ENCODE peak calls at places on chromosome 6, in ten cellular contexts. Q, X, F, Y, D, H, U, K, S and Z are unnamed samples.

GRCh38 chr6:41836660-41837052 is 49.2 kb downstream of the TOMM6 start:
- DNase-seq in S (no peak), X (no peak), Y (no peak), F (no peak), Q (no peak), H (no peak), U (no peak), K (peak), D (no peak), Z (no peak)

GRCh38 chr6:16257999-16258708 is 19.8 kb downstream of the GMPR start:
- DNase-seq in D (peak), X (no peak), K (no peak), S (no peak), Q (no peak), H (peak), Y (no peak), U (no peak), F (peak), Z (no peak)

GRCh38 chr6:116500969-116501433 is 10.4 kb upstream of the CALHM5 start:
- DNase-seq in K (peak), F (no peak), D (peak), S (no peak), U (no peak), Q (no peak), H (no peak), Y (no peak), X (no peak), Z (no peak)

GRCh38 chr6:124870611-124871201 is 91.5 kb upstream of the RNF217 start:
- DNase-seq in U (no peak), F (peak), H (no peak), D (no peak), X (no peak), Q (no peak), K (peak), S (no peak), Y (no peak), Z (no peak)

GRCh38 chr6:166999145-166999844 is at the start of gene CEP43:
- DNase-seq in K (peak), X (peak), U (peak), D (peak), S (peak), Y (peak), Q (peak), H (peak), F (peak), Z (peak)

GRCh38 chr6:18439581-18439980 is 52.4 kb downstream of the RNF144B start:
- DNase-seq in X (no peak), S (no peak), U (no peak), Q (peak), K (no peak), F (no peak), Y (no peak), D (no peak), H (no peak), Z (no peak)

GRCh38 chr6:113457156-113457555 is 400.0 kb upstream of the MARCKS start:
- DNase-seq in S (no peak), D (no peak), Y (no peak), H (peak), K (peak), U (no peak), Q (no peak), F (peak), X (no peak), Z (no peak)

GRCh38 chr6:143167224-143167623 is 106.5 kb downstream of the AIG1 start:
- DNase-seq in Q (no peak), D (no peak), X (no peak), S (no peak), U (no peak), Y (no peak), F (no peak), H (no peak), K (no peak), Z (no peak)

GRCh38 chr6:150377211-150377781 is 8.5 kb downstream of the IYD start:
- DNase-seq in D (no peak), Q (no peak), H (no peak), Y (no peak), U (no peak), S (no peak), X (no peak), F (peak), K (no peak), Z (no peak)

GRCh38 chr6:106253194-106253593 is 72.4 kb downstream of the ATG5 start:
- DNase-seq in H (no peak), F (peak), D (no peak), K (peak), Q (no peak), X (no peak), S (no peak), Y (no peak), U (no peak), Z (no peak)

GRCh38 chr6:114304304-114304887 is 38.4 kb downstream of the HS3ST5 start:
- DNase-seq in D (no peak), H (no peak), U (no peak), S (no peak), F (peak), Y (no peak), K (no peak), X (no peak), Q (peak), Z (no peak)

GRCh38 chr6:167648506-167649278 is 178.0 kb upstream of the AFDN start:
- DNase-seq in Q (no peak), H (no peak), S (no peak), X (no peak), F (no peak), U (no peak), D (no peak), K (no peak), Y (peak), Z (no peak)

GRCh38 chr6:78533426-78533825 is 333.9 kb upstream of the IRAK1BP1 start:
- DNase-seq in K (peak), Q (no peak), U (no peak), X (no peak), D (no peak), H (no peak), S (no peak), F (no peak), Y (no peak), Z (no peak)

GRCh38 chr6:77930382-77930781 is 277.5 kb downstream of the MEI4 start:
- DNase-seq in S (no peak), U (no peak), F (no peak), X (no peak), Y (no peak), H (no peak), Q (no peak), K (no peak), D (no peak), Z (no peak)

GRCh38 chr6:68652117-68652536 is 17.0 kb downstream of the ADGRB3 start:
- DNase-seq in U (no peak), K (no peak), S (no peak), Y (no peak), X (no peak), D (no peak), H (no peak), Q (no peak), F (no peak), Z (no peak)

GRCh38 chr6:126716012-126716411 is 376.1 kb downstream of the CENPW start:
- DNase-seq in X (no peak), Y (no peak), F (no peak), U (no peak), Q (no peak), H (no peak), K (no peak), D (no peak), S (no peak), Z (no peak)

GRCh38 chr6:31836036-31836675 is 8.6 kb downstream of the HSPA1B start:
- DNase-seq in K (no peak), U (no peak), S (no peak), X (no peak), Q (no peak), H (no peak), D (no peak), F (peak), Y (no peak), Z (no peak)

GRCh38 chr6:123210645-123211044 is 214.6 kb downstream of the CLVS2 start:
- DNase-seq in U (no peak), F (no peak), Y (no peak), K (no peak), X (no peak), H (no peak), D (no peak), Q (no peak), S (no peak), Z (no peak)

GRCh38 chr6:42984924-42985475 is 630 bp downstream of the PPP2R5D start:
- DNase-seq in K (no peak), D (no peak), U (no peak), S (peak), H (peak), Y (no peak), X (no peak), Q (no peak), F (peak), Z (no peak)

GRCh38 chr6:33851959-33852358 is 48.2 kb upstream of the MLN start:
- DNase-seq in F (peak), X (no peak), U (no peak), Q (no peak), H (no peak), S (no peak), Y (no peak), K (no peak), D (peak), Z (no peak)
- TF ChIP-seq CTCF in F (peak), X (no peak), U (peak), Q (peak), H (no peak), S (peak), Y (no peak), K (peak), D (peak), Z (peak)

DNA sequence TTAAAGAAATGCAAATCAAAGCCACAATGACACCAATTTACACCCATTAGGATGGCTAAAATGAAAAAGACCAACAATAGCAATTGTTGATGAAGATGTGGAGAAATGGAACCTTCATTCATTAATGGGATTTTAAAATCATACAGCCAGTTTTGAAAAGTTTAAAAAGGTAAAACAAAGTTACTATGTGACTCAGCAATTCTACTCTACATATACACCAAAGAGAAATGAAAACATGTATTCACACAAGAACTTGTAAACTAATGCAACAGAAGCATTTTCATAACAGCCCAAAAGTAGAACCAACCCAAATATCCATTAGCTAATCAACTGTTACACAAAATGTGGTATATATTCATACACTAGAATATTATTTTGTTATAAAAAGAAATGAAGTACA is 75.7 kb downstream of the PDSS2 start:
- DNase-seq in S (no peak), H (no peak), D (no peak), F (no peak), Q (no peak), U (no peak), K (no peak), X (no peak), Y (no peak), Z (no peak)
- TF ChIP-seq CTCF in S (no peak), H (no peak), D (no peak), F (no peak), Q (no peak), U (no peak), K (no peak), X (no peak), Y (no peak), Z (no peak)

GRCh38 chr6:29685718-29686326 is 4.9 kb upstream of the ZFP57 start:
- DNase-seq in D (peak), F (no peak), Y (no peak), Q (no peak), K (no peak), U (no peak), X (no peak), H (no peak), S (no peak), Z (no peak)
- TF ChIP-seq CTCF in D (peak), F (peak), Y (no peak), Q (no peak), K (no peak), U (no peak), X (no peak), H (no peak), S (no peak), Z (no peak)

GRCh38 chr6:7897461-7898192 is 13.0 kb downstream of the TXNDC5 start:
- DNase-seq in F (no peak), U (peak), Q (peak), K (no peak), D (no peak), X (peak), H (no peak), Y (no peak), S (no peak), Z (peak)

GRCh38 chr6:7901056-7901455 is 9.5 kb downstream of the TXNDC5 start:
- DNase-seq in H (no peak), Y (no peak), X (no peak), U (no peak), Q (peak), S (no peak), K (no peak), F (no peak), D (no peak), Z (no peak)

GRCh38 chr6:7899889-7900213 is 10.7 kb downstream of the TXNDC5 start:
- DNase-seq in Y (no peak), S (no peak), D (no peak), U (no peak), F (peak), H (no peak), X (no peak), Q (peak), K (no peak), Z (no peak)

GRCh38 chr6:7900621-7901020 is 10.0 kb downstream of the TXNDC5 start:
- DNase-seq in U (no peak), H (no peak), Y (no peak), X (no peak), Q (peak), F (no peak), S (peak), K (no peak), D (no peak), Z (no peak)

DNA sequence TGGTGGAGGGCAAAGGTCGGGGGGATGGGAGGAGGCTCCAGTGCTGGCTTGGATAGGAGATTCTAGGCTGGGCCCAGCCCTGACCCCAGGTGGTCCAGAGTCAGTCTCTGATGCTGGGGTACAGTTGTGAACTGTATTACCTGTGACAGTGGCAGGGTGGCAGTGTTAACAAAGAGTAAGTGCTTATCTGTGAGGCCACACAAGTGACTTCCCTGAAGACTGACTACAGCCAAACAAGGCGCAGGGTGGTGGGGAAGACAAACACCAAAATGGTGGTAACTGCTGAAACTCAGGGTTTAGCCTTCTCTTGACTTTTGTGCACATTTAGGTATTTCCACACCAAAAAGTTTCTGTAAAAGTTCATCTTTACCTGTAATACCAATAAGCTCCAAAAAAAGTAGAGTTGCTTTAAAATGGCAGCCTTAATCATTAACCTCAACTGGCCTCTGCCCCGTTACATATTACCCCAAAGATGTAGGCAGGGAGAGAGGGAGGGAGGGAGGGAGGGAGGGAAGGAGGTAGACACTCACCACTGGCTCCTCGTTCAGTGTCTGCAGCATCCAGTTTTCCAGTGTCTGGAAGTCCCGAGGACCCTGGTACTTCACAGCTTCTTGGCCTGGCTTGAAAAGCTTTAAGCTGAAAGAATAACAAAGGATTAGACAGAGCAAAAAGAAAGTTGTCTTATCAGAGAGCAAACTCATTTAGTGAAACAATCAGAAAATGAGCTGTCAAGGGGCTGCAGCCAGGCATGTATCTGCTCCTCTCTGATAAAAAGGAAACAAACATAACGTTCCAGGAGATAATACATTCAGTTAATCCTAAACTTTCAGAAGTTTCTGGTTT is 11.3 kb downstream of the TXNDC5 start:
- DNase-seq in D (no peak), X (peak), K (no peak), H (no peak), U (peak), Y (no peak), F (no peak), S (no peak), Q (peak), Z (peak)
- TF ChIP-seq CTCF in D (peak), X (no peak), K (peak), H (no peak), U (peak), Y (no peak), F (peak), S (no peak), Q (peak), Z (no peak)

DNA sequence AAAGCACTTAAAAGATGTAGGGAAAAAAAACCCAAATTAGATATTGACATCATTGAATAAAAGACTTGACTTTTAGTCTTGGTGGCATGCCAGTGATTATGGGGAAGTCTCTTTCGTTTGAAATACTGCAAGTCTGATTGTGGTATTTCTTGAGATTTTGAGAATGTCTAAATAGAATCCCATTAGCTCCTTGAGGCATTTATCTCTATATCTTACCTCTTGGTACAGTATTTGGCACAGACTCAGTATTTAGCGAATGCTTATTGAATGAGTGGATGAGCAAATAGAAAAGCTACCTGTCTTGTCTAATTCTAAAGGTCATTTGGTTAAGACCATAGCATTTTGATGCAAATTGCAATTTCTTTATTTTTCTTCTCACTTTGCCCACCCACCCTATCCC is 156.5 kb downstream of the TFAP2B start:
- DNase-seq in D (no peak), Q (no peak), S (no peak), K (no peak), F (no peak), X (no peak), H (no peak), U (no peak), Y (no peak), Z (no peak)
- TF ChIP-seq CTCF in D (no peak), Q (no peak), S (no peak), K (no peak), F (no peak), X (no peak), H (no peak), U (no peak), Y (no peak), Z (no peak)

GRCh38 chr6:34143884-34144580 is 1.9 kb downstream of the GRM4 start:
- DNase-seq in U (peak), X (peak), Q (no peak), D (peak), K (no peak), F (no peak), Y (no peak), H (no peak), S (no peak), Z (no peak)
- TF ChIP-seq CTCF in U (no peak), X (no peak), Q (no peak), D (peak), K (peak), F (no peak), Y (no peak), H (no peak), S (no peak), Z (peak)